ENCODE peak calls at places on chromosomes 3 and 15, in ten cellular contexts. X, S, U, J, C, M, D, V, O and I are unnamed samples.

GRCh38 chr3:160330111-160330510 is 68.9 kb downstream of the IFT80 start:
- DNase-seq in X (no peak), S (no peak), U (no peak), J (peak; percentile 3), C (no peak), M (no peak), D (no peak), V (no peak), O (no peak), I (no peak)

GRCh38 chr3:117314441-117314840 is 604.9 kb downstream of the TUSC7 start:
- DNase-seq in X (peak; percentile 65), S (no peak), U (no peak), J (no peak), C (no peak), M (no peak), D (no peak), V (no peak), O (no peak), I (no peak)

GRCh38 chr3:179882322-179882721 is 154.4 kb downstream of the PEX5L start:
- DNase-seq in X (no peak), S (no peak), U (peak; percentile 59), J (no peak), C (peak; percentile 8), M (no peak), D (no peak), V (peak; percentile 83), O (no peak), I (no peak)

GRCh38 chr3:24407980-24408460 is 86.6 kb downstream of the THRB start:
- DNase-seq in X (no peak), S (no peak), U (no peak), J (no peak), C (no peak), M (no peak), D (no peak), V (no peak), O (no peak), I (no peak)

GRCh38 chr3:59499954-59500353 is 450.1 kb upstream of the CFAP20DC start:
- DNase-seq in X (no peak), S (no peak), U (peak; percentile 52), J (no peak), C (no peak), M (no peak), D (no peak), V (peak; percentile 13), O (no peak), I (no peak)

GRCh38 chr15:64837502-64837901 is 4.2 kb upstream of the PLEKHO2 start:
- DNase-seq in X (no peak), S (peak; percentile 56), U (no peak), J (no peak), C (no peak), M (no peak), D (no peak), V (no peak), O (no peak), I (no peak)

GRCh38 chr15:65634381-65634780 is 12.6 kb downstream of the SLC24A1 start:
- DNase-seq in X (no peak), S (no peak), U (no peak), J (peak; percentile 81), C (no peak), M (no peak), D (no peak), V (no peak), O (no peak), I (no peak)

GRCh38 chr15:91108421-91108820 is 8.4 kb downstream of the SV2B start:
- DNase-seq in X (no peak), S (no peak), U (no peak), J (no peak), C (no peak), M (no peak), D (no peak), V (no peak), O (no peak), I (no peak)

GRCh38 chr3:61535826-61536225 is 25.5 kb upstream of the PTPRG start:
- DNase-seq in X (no peak), S (no peak), U (no peak), J (no peak), C (no peak), M (no peak), D (no peak), V (no peak), O (no peak), I (no peak)

GRCh38 chr3:149005424-149005823 is 14.1 kb downstream of the GYG1 start:
- DNase-seq in X (no peak), S (no peak), U (no peak), J (peak; percentile 53), C (peak; percentile 47), M (no peak), D (no peak), V (no peak), O (no peak), I (no peak)

GRCh38 chr3:114405202-114405601 is 111.4 kb downstream of the TIGIT start:
- DNase-seq in X (no peak), S (no peak), U (no peak), J (no peak), C (no peak), M (no peak), D (no peak), V (no peak), O (no peak), I (no peak)

GRCh38 chr3:112466041-112466440 is 33.2 kb downstream of the BTLA start:
- DNase-seq in X (peak; percentile 72), S (no peak), U (no peak), J (no peak), C (no peak), M (no peak), D (no peak), V (peak; percentile 47), O (no peak), I (no peak)

GRCh38 chr15:89666858-89667705 is 11.8 kb upstream of the KIF7 start:
- DNase-seq in X (no peak), S (no peak), U (no peak), J (no peak), C (no peak), M (no peak), D (no peak), V (no peak), O (no peak), I (no peak)

GRCh38 chr15:89664951-89665350 is 9.7 kb upstream of the KIF7 start:
- DNase-seq in X (no peak), S (no peak), U (no peak), J (peak; percentile 18), C (no peak), M (no peak), D (no peak), V (no peak), O (no peak), I (no peak)

GRCh38 chr15:89666147-89666857 is 11.0 kb upstream of the KIF7 start:
- DNase-seq in X (no peak), S (no peak), U (peak; percentile 67), J (no peak), C (no peak), M (no peak), D (no peak), V (peak; percentile 29), O (no peak), I (no peak)

GRCh38 chr15:89664441-89664840 is 9.2 kb upstream of the KIF7 start:
- DNase-seq in X (no peak), S (no peak), U (no peak), J (no peak), C (no peak), M (no peak), D (no peak), V (no peak), O (no peak), I (no peak)

GRCh38 chr15:89665449-89666146 is 10.3 kb upstream of the KIF7 start:
- DNase-seq in X (peak; percentile 64), S (no peak), U (peak; percentile 85), J (peak; percentile 57), C (peak; percentile 58), M (peak; percentile 81), D (no peak), V (peak; percentile 76), O (peak; percentile 70), I (peak; percentile 67)
- H3K4me3 ChIP-seq in X (no peak overlapping the region), S (no peak overlapping the region), U (no peak overlapping the region), J (peak overlapping the region; percentile 8), C (peak overlapping the region; percentile 48), M (peak overlapping the region; percentile 52), D (peak overlapping the region; percentile 47), V (peak overlapping the region; percentile 60), O (peak overlapping the region; percentile 64), I (no peak overlapping the region)

DNA sequence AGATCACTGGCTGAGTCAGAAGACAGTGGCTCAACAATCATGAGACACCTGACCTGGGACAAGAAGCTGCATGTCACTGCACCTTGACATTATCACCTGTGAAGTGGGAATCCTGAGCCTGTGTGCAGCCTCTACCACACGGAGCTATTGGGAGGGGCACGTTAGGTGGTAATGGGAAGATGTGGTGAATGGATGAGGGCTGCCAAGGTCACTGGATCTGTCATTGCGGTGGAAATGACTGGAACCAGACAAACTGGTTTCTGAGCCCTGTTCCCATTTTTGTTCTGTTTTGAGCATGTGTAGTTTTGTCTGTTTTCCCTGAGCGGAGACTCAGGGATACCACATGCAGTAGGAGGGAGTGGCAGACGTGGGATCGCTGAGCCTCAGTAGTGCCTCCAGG is 235.5 kb downstream of the OPA1 start:
- DNase-seq in X (no peak), S (no peak), U (peak; percentile 26), J (no peak), C (no peak), M (no peak), D (no peak), V (peak; percentile 39), O (no peak), I (no peak)
- H3K4me3 ChIP-seq in X (no peak overlapping the region), S (no peak overlapping the region), U (no peak overlapping the region), J (no peak overlapping the region), C (no peak overlapping the region), M (no peak overlapping the region), D (no peak overlapping the region), V (no peak overlapping the region), O (no peak overlapping the region), I (no peak overlapping the region)

GRCh38 chr3:36924748-36925521 is 19.9 kb downstream of the TRANK1 start:
- DNase-seq in X (no peak), S (no peak), U (peak; percentile 55), J (no peak), C (no peak), M (no peak), D (no peak), V (no peak), O (no peak), I (no peak)
- H3K4me3 ChIP-seq in X (no peak overlapping the region), S (no peak overlapping the region), U (no peak overlapping the region), J (no peak overlapping the region), C (no peak overlapping the region), M (no peak overlapping the region), D (no peak overlapping the region), V (no peak overlapping the region), O (no peak overlapping the region), I (no peak overlapping the region)

GRCh38 chr3:46559030-46559704 is 6.9 kb downstream of the LRRC2 start:
- DNase-seq in X (no peak), S (no peak), U (no peak), J (no peak), C (no peak), M (no peak), D (no peak), V (no peak), O (no peak), I (no peak)
- H3K4me3 ChIP-seq in X (no peak overlapping the region), S (peak overlapping the region; percentile 56), U (no peak overlapping the region), J (no peak overlapping the region), C (peak overlapping the region; percentile 49), M (peak overlapping the region; percentile 43), D (peak overlapping the region; percentile 37), V (no peak overlapping the region), O (peak overlapping the region; percentile 61), I (peak overlapping the region; percentile 48)

DNA sequence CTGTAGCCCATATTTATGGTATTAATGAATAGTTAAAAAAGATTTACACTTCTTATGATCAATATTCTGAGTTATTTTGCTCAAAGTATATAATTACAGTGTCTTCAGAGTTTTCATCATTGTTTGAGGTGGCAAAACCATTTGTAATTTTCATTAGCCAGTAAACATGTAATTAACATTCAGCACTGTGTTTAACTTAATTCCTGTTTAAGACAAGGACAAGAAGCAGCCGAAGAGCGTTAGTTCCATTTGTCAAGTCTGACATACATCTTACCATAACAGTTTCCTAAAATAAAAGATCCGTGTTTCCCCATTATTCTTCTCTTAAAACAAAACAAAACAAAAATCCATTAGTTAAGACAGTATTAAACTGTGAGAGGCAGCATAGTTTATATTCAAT is 5.6 kb upstream of the NR2F2 start:
- DNase-seq in X (no peak), S (no peak), U (no peak), J (peak; percentile 27), C (peak; percentile 46), M (no peak), D (no peak), V (no peak), O (no peak), I (no peak)
- H3K4me3 ChIP-seq in X (no peak overlapping the region), S (no peak overlapping the region), U (peak overlapping the region; percentile 90), J (peak overlapping the region; percentile 69), C (peak overlapping the region; percentile 85), M (peak overlapping the region; percentile 65), D (peak overlapping the region; percentile 75), V (peak overlapping the region; percentile 54), O (peak overlapping the region; percentile 88), I (no peak overlapping the region)